ENCODE peak calls at places on chromosomes 7 and 10, in four cellular contexts. Y, R, Q and F are unnamed samples.

GRCh38 chr7:113267885-113268284 is 149.5 kb upstream of the SMIM30 start:
- DNase-seq in R (no peak), Q (peak), Y (no peak), F (no peak)

GRCh38 chr7:66326501-66327180 is 121.5 kb downstream of the TPST1 start:
- DNase-seq in Y (no peak), Q (peak), R (no peak), F (no peak)

GRCh38 chr7:77935652-77936348 is 137.2 kb downstream of the PHTF2 start:
- DNase-seq in Y (no peak), Q (no peak), R (no peak), F (no peak)

GRCh38 chr10:132945125-132945893 is 2.9 kb upstream of the CFAP46 start:
- DNase-seq in Q (no peak), R (no peak), Y (no peak), F (no peak)

GRCh38 chr7:27053153-27053552 is 42.6 kb downstream of the HOXA1 start:
- DNase-seq in R (no peak), Q (no peak), Y (no peak), F (no peak)

GRCh38 chr7:37732880-37733279 is 49.3 kb downstream of the GPR141 start:
- DNase-seq in R (no peak), Q (no peak), Y (no peak), F (no peak)

GRCh38 chr7:137874390-137874789 is 27.6 kb upstream of the DGKI start:
- DNase-seq in R (no peak), Y (no peak), Q (peak), F (no peak)

GRCh38 chr7:25789701-25790240 is 362.2 kb upstream of the NFE2L3 start:
- DNase-seq in Q (no peak), R (no peak), Y (no peak), F (no peak)

GRCh38 chr7:2044311-2044882 is 188.3 kb downstream of the MAD1L1 start:
- DNase-seq in Q (no peak), R (no peak), Y (peak), F (peak)

GRCh38 chr10:121043124-121043849 is 192.1 kb downstream of the WDR11 start:
- DNase-seq in Y (no peak), R (no peak), Q (no peak), F (peak)

GRCh38 chr7:51019891-51020855 is 237.5 kb upstream of the GRB10 start:
- DNase-seq in Y (no peak), Q (peak), R (no peak), F (no peak)

GRCh38 chr7:111763221-111763791 is 201.0 kb upstream of the IMMP2L start:
- DNase-seq in Y (no peak), Q (peak), R (no peak), F (peak)

GRCh38 chr10:71234970-71235681 is 22.8 kb downstream of the UNC5B start:
- DNase-seq in Y (peak), Q (peak), R (peak), F (peak)

GRCh38 chr10:13987472-13987871 is 343.3 kb downstream of the FRMD4A start:
- DNase-seq in Q (peak), Y (no peak), R (no peak), F (no peak)

GRCh38 chr7:70338061-70338460 is 739.8 kb downstream of the AUTS2 start:
- DNase-seq in Y (no peak), R (no peak), Q (no peak), F (no peak)

GRCh38 chr7:65279795-65280194 is 93.9 kb upstream of the ZNF92 start:
- DNase-seq in Y (no peak), R (no peak), Q (no peak), F (no peak)

GRCh38 chr10:112269266-112269665 is 13.9 kb upstream of the TECTB start:
- DNase-seq in Q (peak), R (no peak), Y (no peak), F (no peak)

GRCh38 chr10:114856544-114857287 is 35.1 kb downstream of the FHIP2A start:
- DNase-seq in Y (no peak), R (no peak), Q (peak), F (no peak)

GRCh38 chr10:113086282-113086681 is 136.2 kb downstream of the TCF7L2 start:
- DNase-seq in R (no peak), Q (peak), Y (no peak), F (no peak)

GRCh38 chr10:86221442-86222335 is 144.9 kb downstream of the GRID1 start:
- DNase-seq in Y (no peak), Q (no peak), R (peak), F (no peak)

GRCh38 chr10:105743343-105744056 is 1102.4 kb downstream of the SORCS3 start:
- DNase-seq in R (peak), Y (peak), Q (no peak), F (no peak)

GRCh38 chr10:27276581-27276980 is 36.0 kb upstream of the ACBD5 start:
- DNase-seq in Q (no peak), Y (no peak), R (no peak), F (no peak)

GRCh38 chr7:2681954-2682799 is 5.8 kb upstream of the AMZ1 start:
- DNase-seq in R (no peak), Y (no peak), Q (no peak), F (peak)

GRCh38 chr7:108345710-108346336 is 110.4 kb downstream of the NRCAM start:
- DNase-seq in Y (no peak), Q (no peak), R (no peak), F (no peak)

GRCh38 chr10:15348579-15348978 is 22.5 kb downstream of the FAM171A1 start:
- DNase-seq in Y (peak), Q (no peak), R (peak), F (peak)

GRCh38 chr7:150397376-150398107 is 18.4 kb downstream of the ZNF775 start:
- DNase-seq in Q (no peak), R (no peak), Y (no peak), F (no peak)

GRCh38 chr10:126001579-126001978 is 105.2 kb downstream of the FANK1 start:
- DNase-seq in R (no peak), Y (no peak), Q (peak), F (peak)

GRCh38 chr7:22639400-22639799 is 87.6 kb upstream of the IL6 start:
- DNase-seq in R (no peak), Q (peak), Y (no peak), F (no peak)

GRCh38 chr7:82592416-82592815 is 148.8 kb upstream of the CACNA2D1 start:
- DNase-seq in R (no peak), Q (peak), Y (no peak), F (no peak)

GRCh38 chr10:56823849-56824248 is 462.8 kb upstream of the ZWINT start:
- DNase-seq in Y (no peak), Q (no peak), R (no peak), F (no peak)

GRCh38 chr7:71659622-71660021 is 527.7 kb downstream of the GALNT17 start:
- DNase-seq in Q (no peak), Y (peak), R (peak), F (no peak)

GRCh38 chr7:51328351-51328801 is 11.8 kb upstream of the COBL start:
- DNase-seq in Q (no peak), R (no peak), Y (no peak), F (no peak)

GRCh38 chr7:131370523-131370968 is 42.9 kb downstream of the MKLN1 start:
- DNase-seq in Y (no peak), R (no peak), Q (peak), F (no peak)

GRCh38 chr7:157554393-157555238 is 217.8 kb downstream of the DNAJB6 start:
- DNase-seq in Q (no peak), Y (no peak), R (no peak), F (no peak)

GRCh38 chr7:111953611-111954010 is 252.6 kb downstream of the DOCK4 start:
- DNase-seq in R (no peak), Q (no peak), Y (no peak), F (no peak)

GRCh38 chr7:125033506-125033905 is 103.9 kb upstream of the POT1 start:
- DNase-seq in Y (no peak), Q (no peak), R (no peak), F (no peak)

DNA sequence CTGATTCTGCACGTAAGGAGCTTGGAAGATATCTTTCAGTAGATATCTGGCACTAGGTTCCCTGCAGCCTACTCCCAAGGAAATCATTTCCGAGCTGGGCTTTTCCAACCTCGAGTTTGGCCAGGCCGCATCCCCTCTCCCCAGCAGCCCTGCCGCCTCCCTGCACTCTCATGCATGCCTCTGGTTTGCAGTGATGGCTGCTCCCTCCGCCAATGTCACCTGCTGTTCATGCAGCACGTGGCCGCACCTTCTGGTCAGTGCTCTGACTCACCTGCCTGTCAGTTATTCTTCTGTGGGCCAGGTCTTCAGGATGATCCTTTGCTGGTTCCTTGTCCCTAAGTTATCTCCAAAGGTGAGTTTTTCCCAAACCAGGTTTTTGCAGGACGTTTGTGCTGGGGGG is 50.6 kb upstream of the RASGEF1A start:
- DNase-seq in Y (no peak), Q (no peak), R (no peak), F (no peak)
- H3K27ac ChIP-seq in Y (no peak), Q (no peak), R (no peak), F (no peak)

GRCh38 chr7:105020926-105021325 is 6.9 kb downstream of the KMT2E start:
- DNase-seq in R (no peak), Y (no peak), Q (peak), F (no peak)
- H3K27ac ChIP-seq in R (no peak), Y (peak), Q (no peak), F (no peak)

GRCh38 chr7:91942312-91942711 is 1.6 kb downstream of the AKAP9 start:
- DNase-seq in Y (no peak), Q (no peak), R (no peak), F (no peak)
- H3K27ac ChIP-seq in Y (peak), Q (no peak), R (peak), F (no peak)

GRCh38 chr7:75711634-75712494 is 26.9 kb downstream of the HIP1 start:
- DNase-seq in Y (no peak), R (peak), Q (peak), F (no peak)
- H3K27ac ChIP-seq in Y (peak), R (peak), Q (peak), F (peak)

GRCh38 chr7:106425017-106425719 is 140.4 kb upstream of the NAMPT start:
- DNase-seq in R (peak), Q (peak), Y (peak), F (peak)

GRCh38 chr7:106424476-106425016 is 139.8 kb upstream of the NAMPT start:
- DNase-seq in R (no peak), Y (no peak), Q (no peak), F (no peak)

GRCh38 chr7:106423836-106424475 is 139.2 kb upstream of the NAMPT start:
- DNase-seq in R (no peak), Q (no peak), Y (no peak), F (no peak)

GRCh38 chr7:106421181-106421762 is 136.5 kb upstream of the NAMPT start:
- DNase-seq in Y (peak), Q (peak), R (peak), F (peak)

DNA sequence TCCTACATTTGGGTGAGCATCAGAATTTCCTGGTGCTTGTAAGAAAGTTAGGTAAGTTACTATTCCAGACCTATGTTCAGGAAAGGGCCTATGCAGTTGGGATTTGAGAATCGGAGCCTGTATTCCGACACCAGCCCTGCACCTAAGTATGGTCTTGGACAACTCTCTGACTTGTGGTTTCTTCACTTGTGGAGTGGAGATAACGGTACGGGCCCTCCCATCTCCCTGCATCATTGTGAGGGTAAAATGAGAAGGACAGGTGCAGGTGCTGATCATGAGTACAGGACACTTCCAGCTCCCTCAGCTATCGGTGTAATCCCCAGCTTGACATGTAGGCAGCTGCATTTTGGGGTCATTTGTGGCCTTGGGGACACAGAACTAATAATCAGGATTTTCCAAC is 138.3 kb upstream of the NAMPT start:
- DNase-seq in R (no peak), Q (no peak), Y (no peak), F (no peak)
- H3K27ac ChIP-seq in R (no peak), Q (no peak), Y (no peak), F (no peak)